ENCODE peak calls at places on chromosomes 13 and 19, in nine cellular contexts. R, J, I, N, U, L, Z, O and Q are unnamed samples. For H3K27me3, the result is how much of the 10 kb centered on the place peaks cover.

GRCh38 chr13:40391788-40392187 is 274.7 kb downstream of the FOXO1 start:
- DNase-seq in R (no peak), J (no peak), I (no peak), N (no peak), U (no peak), L (no peak), Z (no peak), O (no peak), Q (no peak)

GRCh38 chr19:56091066-56091490 is 30.0 kb downstream of the ZNF787 start:
- DNase-seq in R (peak), J (no peak), I (no peak), N (no peak), U (no peak), L (no peak), Z (no peak), O (no peak), Q (no peak)

GRCh38 chr19:55609326-55609725 is 3.9 kb downstream of the ZNF865 start:
- DNase-seq in R (no peak), J (no peak), I (no peak), N (no peak), U (no peak), L (no peak), Z (no peak), O (no peak), Q (no peak)

GRCh38 chr19:13935765-13936486 is 2.3 kb downstream of the PODNL1 start:
- DNase-seq in R (no peak), J (peak), I (no peak), N (no peak), U (no peak), L (no peak), Z (no peak), O (no peak), Q (no peak)

GRCh38 chr19:56071151-56071550 is 49.9 kb downstream of the ZNF787 start:
- DNase-seq in R (no peak), J (peak), I (no peak), N (no peak), U (no peak), L (peak), Z (no peak), O (no peak), Q (no peak)

GRCh38 chr13:51829236-51829899 is 15.6 kb downstream of the TMEM272 start:
- DNase-seq in R (no peak), J (no peak), I (no peak), N (no peak), U (no peak), L (no peak), Z (no peak), O (no peak), Q (no peak)

GRCh38 chr19:13537454-13537853 is 31.2 kb upstream of the CACNA1A start:
- DNase-seq in R (no peak), J (peak), I (no peak), N (no peak), U (no peak), L (no peak), Z (no peak), O (no peak), Q (no peak)

GRCh38 chr13:111472559-111473460 is 152.4 kb downstream of the TEX29 start:
- DNase-seq in R (no peak), J (no peak), I (no peak), N (peak), U (no peak), L (no peak), Z (no peak), O (no peak), Q (no peak)

GRCh38 chr19:49559443-49559842 is 20.9 kb downstream of the NOSIP start:
- DNase-seq in R (no peak), J (no peak), I (no peak), N (no peak), U (no peak), L (no peak), Z (no peak), O (no peak), Q (no peak)

GRCh38 chr13:28464861-28465260 is 30.1 kb downstream of the FLT1 start:
- DNase-seq in R (no peak), J (no peak), I (no peak), N (no peak), U (no peak), L (no peak), Z (no peak), O (no peak), Q (no peak)

GRCh38 chr13:43153436-43154082 is 130.2 kb downstream of the DNAJC15 start:
- DNase-seq in R (no peak), J (no peak), I (no peak), N (no peak), U (no peak), L (no peak), Z (no peak), O (no peak), Q (no peak)

DNA sequence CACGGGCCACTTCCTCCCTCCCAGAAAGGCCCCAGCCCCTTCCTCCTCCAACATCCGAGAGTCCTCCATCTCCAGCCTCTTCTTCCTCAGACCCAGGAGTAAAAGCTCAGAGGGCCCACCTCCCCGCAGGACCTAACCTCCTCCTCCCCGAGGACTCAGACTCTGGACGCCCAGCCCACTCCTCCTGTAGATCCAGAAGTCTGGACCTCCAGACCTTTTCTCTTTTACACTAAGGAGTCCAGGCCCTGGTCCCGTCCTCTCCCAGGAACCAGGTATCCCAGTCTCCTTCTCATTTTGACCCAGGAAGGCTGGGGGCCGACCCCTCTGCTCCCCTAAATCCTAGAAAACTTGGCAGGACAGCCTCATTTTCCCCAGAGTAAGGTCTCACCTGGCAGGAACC is 1.9 kb upstream of the KLK8 start:
- DNase-seq in R (no peak), J (no peak), I (no peak), N (no peak), U (no peak), L (no peak), Z (no peak), O (no peak), Q (no peak)
- H3K27ac ChIP-seq in R (no peak), J (no peak), I (no peak), N (no peak), U (no peak), L (no peak), Z (no peak), O (no peak), Q (no peak)

DNA sequence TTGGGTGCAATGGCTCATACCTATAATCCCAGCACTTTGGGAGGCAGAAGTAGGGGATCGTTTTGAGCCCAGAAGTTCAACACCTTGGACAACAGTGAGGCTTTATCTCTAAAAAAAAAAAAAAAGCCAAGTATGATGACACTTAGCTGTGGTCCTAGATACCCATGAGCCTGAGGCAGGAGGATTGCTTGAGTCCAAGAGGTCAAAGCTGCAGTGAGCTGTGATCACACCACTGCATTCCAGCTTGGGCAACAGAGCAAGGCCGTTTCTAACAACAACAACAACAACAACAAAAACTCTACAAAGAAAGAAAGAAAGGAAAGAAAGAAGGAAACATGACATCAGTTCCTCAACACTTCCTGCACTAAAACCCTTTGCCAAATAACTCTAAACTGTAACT is 265.1 kb upstream of the DACH1 start:
- DNase-seq in R (no peak), J (no peak), I (no peak), N (no peak), U (no peak), L (no peak), Z (no peak), O (no peak), Q (no peak)
- H3K27me3 ChIP-seq in R (under half), J (under half), I (under half), N (under half), U (under half), L (under half), Z (under half), O (under half), Q (under half)

GRCh38 chr19:1601613-1602064 is 3.6 kb downstream of the UQCR11 start:
- DNase-seq in R (no peak), J (no peak), I (no peak), N (no peak), U (no peak), L (no peak), Z (no peak), O (no peak), Q (no peak)

GRCh38 chr19:1606138-1606651 is 933 bp upstream of the UQCR11 start:
- DNase-seq in R (no peak), J (no peak), I (no peak), N (no peak), U (no peak), L (no peak), Z (no peak), O (no peak), Q (no peak)

GRCh38 chr19:1602091-1602707 is 3.1 kb downstream of the UQCR11 start:
- DNase-seq in R (no peak), J (no peak), I (no peak), N (no peak), U (no peak), L (no peak), Z (no peak), O (no peak), Q (no peak)

GRCh38 chr19:1608414-1609391 is 3.4 kb upstream of the UQCR11 start:
- DNase-seq in R (no peak), J (no peak), I (no peak), N (no peak), U (no peak), L (no peak), Z (no peak), O (no peak), Q (peak)

GRCh38 chr19:1605236-1606137 is at the start of gene UQCR11:
- DNase-seq in R (peak), J (peak), I (peak), N (peak), U (peak), L (peak), Z (peak), O (peak), Q (peak)
- TF ChIP-seq CTCF in R (peak), J (peak), I (peak), N (peak), U (peak), L (no peak), Z (peak), O (peak), Q (peak)

GRCh38 chr19:28394705-28395104 is 818.2 kb downstream of the UQCRFS1 start:
- DNase-seq in R (no peak), J (no peak), I (no peak), N (no peak), U (no peak), L (no peak), Z (no peak), O (no peak), Q (no peak)
- H3K27ac ChIP-seq in R (no peak), J (no peak), I (no peak), N (no peak), U (no peak), L (no peak), Z (no peak), O (no peak), Q (no peak)

GRCh38 chr13:96052655-96053002 is 572 bp downstream of the UGGT2 start:
- DNase-seq in R (no peak), J (no peak), I (no peak), N (no peak), U (no peak), L (peak), Z (no peak), O (no peak), Q (no peak)
- H3K27me3 ChIP-seq in R (under half), J (under half), I (under half), N (under half), U (under half), L (under half), Z (under half), O (under half), Q (under half)

GRCh38 chr19:8609210-8610040 is 1.1 kb downstream of the ADAMTS10 start:
- DNase-seq in R (peak), J (peak), I (peak), N (no peak), U (peak), L (peak), Z (peak), O (peak), Q (no peak)
- TF ChIP-seq CTCF in R (no peak), J (peak), I (no peak), N (no peak), U (peak), L (no peak), Z (peak), O (no peak), Q (no peak)

GRCh38 chr19:16588824-16589577 is 16.8 kb upstream of the SLC35E1 start:
- DNase-seq in R (no peak), J (no peak), I (no peak), N (no peak), U (no peak), L (no peak), Z (no peak), O (no peak), Q (no peak)
- H3K27ac ChIP-seq in R (peak), J (no peak), I (no peak), N (no peak), U (no peak), L (no peak), Z (peak), O (no peak), Q (peak)

GRCh38 chr13:49217962-49218492 is 2.1 kb upstream of the MLNR start:
- DNase-seq in R (no peak), J (no peak), I (no peak), N (no peak), U (no peak), L (no peak), Z (no peak), O (no peak), Q (no peak)
- H3K27me3 ChIP-seq in R (under half), J (half or more), I (under half), N (half or more), U (under half), L (under half), Z (under half), O (under half), Q (under half)

DNA sequence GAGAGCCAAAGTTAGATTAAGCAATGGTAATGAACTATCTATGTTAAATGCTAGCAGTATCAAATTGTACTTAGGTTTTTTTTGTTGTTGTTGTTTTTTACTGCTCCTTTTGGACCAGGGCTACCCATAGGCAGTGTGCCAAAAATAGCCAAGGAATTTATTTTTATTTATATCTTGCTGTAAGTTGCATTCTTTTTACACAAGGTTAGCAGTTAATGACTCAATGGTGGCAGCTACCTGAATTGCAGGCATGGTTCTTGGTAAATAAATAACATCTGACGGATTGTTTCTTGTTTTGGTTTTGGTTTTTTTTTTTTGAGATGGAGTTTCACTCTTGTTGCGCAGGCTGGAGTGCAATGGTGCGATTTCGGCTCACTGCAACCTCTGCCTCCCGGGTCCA is 194.8 kb upstream of the TSC22D1 start:
- DNase-seq in R (no peak), J (no peak), I (no peak), N (no peak), U (no peak), L (no peak), Z (no peak), O (no peak), Q (no peak)
- TF ChIP-seq CTCF in R (no peak), J (no peak), I (no peak), N (no peak), U (no peak), L (no peak), Z (no peak), O (no peak), Q (no peak)

GRCh38 chr19:10316229-10317044 is 622 bp upstream of the FDX2 start:
- DNase-seq in R (no peak), J (no peak), I (no peak), N (no peak), U (no peak), L (no peak), Z (no peak), O (no peak), Q (no peak)
- H3K27ac ChIP-seq in R (peak), J (no peak), I (no peak), N (no peak), U (no peak), L (peak), Z (peak), O (peak), Q (peak)